ENCODE peak calls at places on chromosome 10, in eight cellular contexts. One of them, this sample, is unnamed.

GRCh38 chr10:5527332-5528200 is 2.8 kb downstream of the CALML3 start:
- DNase-seq in stimulated activated CD8-positive, alpha-beta memory T cell treated with anti-CD3 and anti-CD28 coated beads, Interleukin-4, amount 100 ng/mL, for 24 hours: no peak
- DNase-seq in IMR-90: no peak
- DNase-seq in stomach: peak
- DNase-seq in H9: peak
- DNase-seq in neural progenitor cell: no peak
- DNase-seq in cardiac septum: peak
- DNase-seq in CD8-positive, alpha-beta T cell: no peak
- DNase-seq in this sample: peak

GRCh38 chr10:76327441-76327840 is 896.0 kb downstream of the LRMDA start:
- DNase-seq in H9: no peak
- DNase-seq in cardiac septum: no peak
- DNase-seq in stomach: no peak
- DNase-seq in neural progenitor cell: no peak
- DNase-seq in stimulated activated CD8-positive, alpha-beta memory T cell treated with anti-CD3 and anti-CD28 coated beads, Interleukin-4, amount 100 ng/mL, for 24 hours: no peak
- DNase-seq in CD8-positive, alpha-beta T cell: no peak
- DNase-seq in IMR-90: no peak
- DNase-seq in this sample: no peak

GRCh38 chr10:5461914-5462840 is 37.2 kb downstream of the CALML5 start:
- DNase-seq in cardiac septum: no peak
- DNase-seq in neural progenitor cell: no peak
- DNase-seq in stomach: no peak
- DNase-seq in stimulated activated CD8-positive, alpha-beta memory T cell treated with anti-CD3 and anti-CD28 coated beads, Interleukin-4, amount 100 ng/mL, for 24 hours: no peak
- DNase-seq in H9: no peak
- DNase-seq in CD8-positive, alpha-beta T cell: no peak
- DNase-seq in IMR-90: peak
- DNase-seq in this sample: peak

GRCh38 chr10:112783653-112784426 is 166.2 kb upstream of the TCF7L2 start:
- DNase-seq in neural progenitor cell: peak
- DNase-seq in cardiac septum: no peak
- DNase-seq in H9: no peak
- DNase-seq in CD8-positive, alpha-beta T cell: no peak
- DNase-seq in stomach: no peak
- DNase-seq in stimulated activated CD8-positive, alpha-beta memory T cell treated with anti-CD3 and anti-CD28 coated beads, Interleukin-4, amount 100 ng/mL, for 24 hours: no peak
- DNase-seq in IMR-90: no peak
- DNase-seq in this sample: peak

GRCh38 chr10:94349327-94349726 is 13.4 kb downstream of the NOC3L start:
- DNase-seq in IMR-90: no peak
- DNase-seq in CD8-positive, alpha-beta T cell: no peak
- DNase-seq in cardiac septum: no peak
- DNase-seq in stimulated activated CD8-positive, alpha-beta memory T cell treated with anti-CD3 and anti-CD28 coated beads, Interleukin-4, amount 100 ng/mL, for 24 hours: no peak
- DNase-seq in neural progenitor cell: no peak
- DNase-seq in stomach: no peak
- DNase-seq in H9: no peak
- DNase-seq in this sample: no peak

GRCh38 chr10:49119746-49120145 is 4.4 kb upstream of the VSTM4 start:
- DNase-seq in IMR-90: peak
- DNase-seq in stimulated activated CD8-positive, alpha-beta memory T cell treated with anti-CD3 and anti-CD28 coated beads, Interleukin-4, amount 100 ng/mL, for 24 hours: no peak
- DNase-seq in stomach: no peak
- DNase-seq in H9: no peak
- DNase-seq in cardiac septum: no peak
- DNase-seq in neural progenitor cell: no peak
- DNase-seq in CD8-positive, alpha-beta T cell: no peak
- DNase-seq in this sample: peak

GRCh38 chr10:91887075-91887899 is 22.0 kb downstream of the FGFBP3 start:
- DNase-seq in stomach: no peak
- DNase-seq in neural progenitor cell: peak
- DNase-seq in H9: peak
- DNase-seq in IMR-90: no peak
- DNase-seq in stimulated activated CD8-positive, alpha-beta memory T cell treated with anti-CD3 and anti-CD28 coated beads, Interleukin-4, amount 100 ng/mL, for 24 hours: no peak
- DNase-seq in CD8-positive, alpha-beta T cell: peak
- DNase-seq in cardiac septum: no peak
- DNase-seq in this sample: peak

GRCh38 chr10:3525832-3526449 is 259.1 kb downstream of the KLF6 start:
- DNase-seq in CD8-positive, alpha-beta T cell: no peak
- DNase-seq in IMR-90: peak
- DNase-seq in cardiac septum: no peak
- DNase-seq in stomach: no peak
- DNase-seq in stimulated activated CD8-positive, alpha-beta memory T cell treated with anti-CD3 and anti-CD28 coated beads, Interleukin-4, amount 100 ng/mL, for 24 hours: no peak
- DNase-seq in neural progenitor cell: no peak
- DNase-seq in H9: no peak
- DNase-seq in this sample: peak

GRCh38 chr10:30756151-30756550 is 126.6 kb upstream of the LYZL2 start:
- DNase-seq in cardiac septum: no peak
- DNase-seq in H9: no peak
- DNase-seq in CD8-positive, alpha-beta T cell: no peak
- DNase-seq in neural progenitor cell: no peak
- DNase-seq in stomach: no peak
- DNase-seq in IMR-90: no peak
- DNase-seq in stimulated activated CD8-positive, alpha-beta memory T cell treated with anti-CD3 and anti-CD28 coated beads, Interleukin-4, amount 100 ng/mL, for 24 hours: no peak
- DNase-seq in this sample: no peak

GRCh38 chr10:72784551-72785421 is 92.8 kb downstream of the MCU start:
- DNase-seq in neural progenitor cell: peak
- DNase-seq in stimulated activated CD8-positive, alpha-beta memory T cell treated with anti-CD3 and anti-CD28 coated beads, Interleukin-4, amount 100 ng/mL, for 24 hours: no peak
- DNase-seq in H9: no peak
- DNase-seq in IMR-90: peak
- DNase-seq in CD8-positive, alpha-beta T cell: no peak
- DNase-seq in cardiac septum: no peak
- DNase-seq in stomach: no peak
- DNase-seq in this sample: peak